ENCODE peak calls at places on chromosomes 1 and 21, in seven cellular contexts. G is IMR-90; A is activated naive CD4-positive, alpha-beta T cell treated with anti-CD3 and anti-CD28 coated beads for 36 hours; C is Peyer's patch; Y is GM23248; O is epithelial cell of esophagus; T is ecto neural progenitor cell. N is an unnamed sample.

GRCh38 chr21:26127918-26128317 is 42.7 kb downstream of the APP start:
- DNase-seq in G (peak), A (no peak), C (no peak), Y (peak), O (peak), T (no peak), N (no peak)

GRCh38 chr1:179142889-179143299 is 61.0 kb downstream of the TOR3A start:
- DNase-seq in G (peak), A (peak), C (no peak), Y (peak), O (peak), T (no peak), N (no peak)

GRCh38 chr1:192809286-192810252 is 730 bp downstream of the RGS2 start:
- DNase-seq in G (peak), A (peak), C (no peak), Y (peak), O (peak), T (no peak), N (peak)

GRCh38 chr1:26922201-26922729 is 722 bp downstream of the NUDC start:
- DNase-seq in G (peak), A (no peak), C (no peak), Y (peak), O (peak), T (no peak), N (peak)

GRCh38 chr1:14300991-14301703 is 297.3 kb upstream of the KAZN start:
- DNase-seq in G (no peak), A (no peak), C (no peak), Y (no peak), O (peak), T (no peak), N (no peak)

GRCh38 chr1:107572674-107573205 is 392.2 kb downstream of the VAV3 start:
- DNase-seq in G (peak), A (no peak), C (no peak), Y (peak), O (peak), T (no peak), N (peak)

GRCh38 chr1:41423511-41424191 is 60.8 kb downstream of the EDN2 start:
- DNase-seq in G (no peak), A (no peak), C (peak), Y (no peak), O (no peak), T (no peak), N (peak)

GRCh38 chr1:93448983-93449805 is 1.3 kb downstream of the FNBP1L start:
- DNase-seq in G (peak), A (no peak), C (peak), Y (peak), O (peak), T (peak), N (peak)

GRCh38 chr1:89465201-89465600 is 59.4 kb upstream of the LRRC8B start:
- DNase-seq in G (no peak), A (peak), C (no peak), Y (no peak), O (peak), T (no peak), N (peak)

GRCh38 chr1:234486858-234487830 is 8.2 kb upstream of the TARBP1 start:
- DNase-seq in G (peak), A (peak), C (no peak), Y (peak), O (peak), T (no peak), N (peak)

GRCh38 chr1:2840036-2840809 is 38.7 kb upstream of the TTC34 start:
- DNase-seq in G (no peak), A (peak), C (no peak), Y (no peak), O (no peak), T (no peak), N (no peak)

GRCh38 chr1:27372808-27373690 is 1.6 kb downstream of the FCN3 start:
- DNase-seq in G (no peak), A (no peak), C (no peak), Y (peak), O (no peak), T (no peak), N (peak)

GRCh38 chr1:201591981-201592380 is 53.1 kb downstream of the NAV1 start:
- DNase-seq in G (no peak), A (no peak), C (no peak), Y (no peak), O (no peak), T (no peak), N (no peak)

GRCh38 chr1:27145934-27146354 is 9.0 kb downstream of the SLC9A1 start:
- DNase-seq in G (peak), A (no peak), C (no peak), Y (peak), O (peak), T (no peak), N (no peak)

GRCh38 chr1:191585095-191585494 is 573.2 kb upstream of the RGS18 start:
- DNase-seq in G (no peak), A (no peak), C (no peak), Y (no peak), O (no peak), T (no peak), N (no peak)

GRCh38 chr1:18154431-18155194 is 47.0 kb downstream of the IGSF21 start:
- DNase-seq in G (no peak), A (no peak), C (no peak), Y (no peak), O (no peak), T (no peak), N (peak)

GRCh38 chr1:2145946-2146835 is 48.4 kb downstream of the FAAP20 start:
- DNase-seq in G (no peak), A (peak), C (no peak), Y (no peak), O (no peak), T (no peak), N (no peak)

GRCh38 chr1:54354899-54355298 is 51.3 kb downstream of the SSBP3 start:
- DNase-seq in G (no peak), A (no peak), C (no peak), Y (no peak), O (no peak), T (no peak), N (no peak)

GRCh38 chr21:39961251-39961650 is 94.0 kb downstream of the PCP4 start:
- DNase-seq in G (no peak), A (no peak), C (no peak), Y (no peak), O (no peak), T (no peak), N (no peak)